ENCODE peak calls at places on chromosome 6, in eight cellular contexts. U is AG09309; N is retinal pigment epithelial cell; L is GM06990; C is AG04450; Z is CD8-positive, alpha-beta T cell; K is BE2C; I is naive thymus-derived CD4-positive, alpha-beta T cell. M is an unnamed sample.

GRCh38 chr6:150940951-150941350 is 75.4 kb downstream of the MTHFD1L start:
- DNase-seq in U (peak), N (no peak), L (no peak), C (no peak), Z (no peak), K (no peak), I (no peak), M (no peak)

GRCh38 chr6:26205625-26206574 is 118.7 kb downstream of the HFE start:
- DNase-seq in U (no peak), N (no peak), L (no peak), C (peak), Z (no peak), K (no peak), I (peak), M (no peak)

GRCh38 chr6:72140795-72141194 is 254.4 kb downstream of the RIMS1 start:
- DNase-seq in U (no peak), N (no peak), L (no peak), C (no peak), Z (no peak), K (no peak), I (no peak), M (no peak)

GRCh38 chr6:4575724-4576123 is 200.5 kb upstream of the CDYL start:
- DNase-seq in U (no peak), N (no peak), L (no peak), C (no peak), Z (no peak), K (no peak), I (no peak), M (no peak)

GRCh38 chr6:155147958-155148663 is 115.7 kb upstream of the CLDN20 start:
- DNase-seq in U (no peak), N (no peak), L (no peak), C (no peak), Z (no peak), K (no peak), I (no peak), M (no peak)

GRCh38 chr6:165843121-165843520 is 180.1 kb upstream of the PDE10A start:
- DNase-seq in U (no peak), N (no peak), L (no peak), C (no peak), Z (no peak), K (no peak), I (no peak), M (no peak)

GRCh38 chr6:40295251-40295949 is 291.8 kb downstream of the LRFN2 start:
- DNase-seq in U (no peak), N (no peak), L (no peak), C (no peak), Z (no peak), K (no peak), I (no peak), M (no peak)

GRCh38 chr6:19999319-20000191 is 162.4 kb downstream of the ID4 start:
- DNase-seq in U (no peak), N (no peak), L (peak), C (no peak), Z (no peak), K (peak), I (no peak), M (no peak)

GRCh38 chr6:98678481-98678880 is 155.9 kb upstream of the POU3F2 start:
- DNase-seq in U (no peak), N (no peak), L (no peak), C (no peak), Z (no peak), K (no peak), I (no peak), M (no peak)

GRCh38 chr6:151723152-151723551 is 84.3 kb upstream of the ESR1 start:
- DNase-seq in U (no peak), N (no peak), L (peak), C (no peak), Z (no peak), K (no peak), I (peak), M (no peak)

GRCh38 chr6:6885521-6886088 is 222.2 kb upstream of the RREB1 start:
- DNase-seq in U (no peak), N (no peak), L (no peak), C (no peak), Z (no peak), K (no peak), I (no peak), M (no peak)

GRCh38 chr6:25013249-25013648 is 77.5 kb upstream of the RIPOR2 start:
- DNase-seq in U (no peak), N (no peak), L (no peak), C (no peak), Z (no peak), K (no peak), I (no peak), M (no peak)

GRCh38 chr6:148954934-148955915 is 208.4 kb downstream of the UST start:
- DNase-seq in U (no peak), N (no peak), L (no peak), C (no peak), Z (no peak), K (no peak), I (no peak), M (no peak)

GRCh38 chr6:24636681-24637080 is 9.3 kb downstream of the KIAA0319 start:
- DNase-seq in U (no peak), N (no peak), L (no peak), C (no peak), Z (no peak), K (no peak), I (no peak), M (no peak)

GRCh38 chr6:138372711-138373463 is 4.8 kb upstream of the SMIM28 start:
- DNase-seq in U (no peak), N (no peak), L (no peak), C (no peak), Z (no peak), K (no peak), I (peak), M (no peak)

GRCh38 chr6:161301338-161301737 is 27.5 kb upstream of the AGPAT4 start:
- DNase-seq in U (peak), N (no peak), L (no peak), C (no peak), Z (no peak), K (no peak), I (no peak), M (no peak)

GRCh38 chr6:158050955-158051354 is 69.3 kb downstream of the SYNJ2 start:
- DNase-seq in U (peak), N (no peak), L (no peak), C (no peak), Z (no peak), K (no peak), I (no peak), M (no peak)

GRCh38 chr6:15551798-15552197 is 111.0 kb downstream of the DTNBP1 start:
- DNase-seq in U (no peak), N (no peak), L (no peak), C (no peak), Z (no peak), K (peak), I (no peak), M (no peak)

GRCh38 chr6:38306915-38307314 is 332.8 kb downstream of the BTBD9 start:
- DNase-seq in U (no peak), N (no peak), L (no peak), C (no peak), Z (no peak), K (no peak), I (no peak), M (no peak)

GRCh38 chr6:2264932-2265331 is 19.5 kb upstream of the GMDS start:
- DNase-seq in U (no peak), N (no peak), L (no peak), C (no peak), Z (no peak), K (no peak), I (no peak), M (no peak)

GRCh38 chr6:159691133-159691962 is 1.7 kb downstream of the SOD2 start:
- DNase-seq in U (peak), N (peak), L (no peak), C (peak), Z (no peak), K (no peak), I (peak), M (no peak)

GRCh38 chr6:150560884-150561219 is 38.8 kb upstream of the PLEKHG1 start:
- DNase-seq in U (no peak), N (no peak), L (no peak), C (no peak), Z (no peak), K (no peak), I (no peak), M (no peak)

GRCh38 chr6:82006027-82006738 is 241.4 kb downstream of the IBTK start:
- DNase-seq in U (no peak), N (no peak), L (peak), C (no peak), Z (no peak), K (peak), I (no peak), M (no peak)

GRCh38 chr6:132814716-132815570 is 574 bp downstream of the RPS12 start:
- DNase-seq in U (no peak), N (no peak), L (no peak), C (no peak), Z (peak), K (no peak), I (no peak), M (no peak)

GRCh38 chr6:24340998-24341934 is 16.6 kb downstream of the DCDC2 start:
- DNase-seq in U (peak), N (no peak), L (no peak), C (no peak), Z (no peak), K (no peak), I (no peak), M (no peak)

GRCh38 chr6:138443979-138444378 is 40.0 kb downstream of the HEBP2 start:
- DNase-seq in U (no peak), N (no peak), L (no peak), C (no peak), Z (no peak), K (no peak), I (no peak), M (no peak)

GRCh38 chr6:42988486-42989020 is 4.2 kb downstream of the PPP2R5D start:
- DNase-seq in U (no peak), N (no peak), L (no peak), C (no peak), Z (no peak), K (no peak), I (no peak), M (no peak)

GRCh38 chr6:156336096-156336495 is 441.1 kb upstream of the ARID1B start:
- DNase-seq in U (no peak), N (no peak), L (no peak), C (no peak), Z (no peak), K (peak), I (no peak), M (no peak)

GRCh38 chr6:10722570-10722819 is 375 bp upstream of the TMEM14C start:
- DNase-seq in U (no peak), N (no peak), L (no peak), C (no peak), Z (no peak), K (no peak), I (no peak), M (no peak)

GRCh38 chr6:122043421-122043820 is 356.0 kb upstream of the HSF2 start:
- DNase-seq in U (no peak), N (no peak), L (no peak), C (no peak), Z (no peak), K (no peak), I (no peak), M (no peak)

GRCh38 chr6:4178737-4179333 is 43.5 kb upstream of the ECI2 start:
- DNase-seq in U (no peak), N (no peak), L (no peak), C (no peak), Z (no peak), K (no peak), I (no peak), M (no peak)

GRCh38 chr6:43830775-43831174 is 60.8 kb downstream of the VEGFA start:
- DNase-seq in U (no peak), N (no peak), L (no peak), C (no peak), Z (no peak), K (no peak), I (no peak), M (no peak)

GRCh38 chr6:15327271-15327670 is 81.4 kb downstream of the JARID2 start:
- DNase-seq in U (no peak), N (no peak), L (peak), C (no peak), Z (peak), K (peak), I (peak), M (no peak)

GRCh38 chr6:12249516-12250394 is 40.4 kb upstream of the EDN1 start:
- DNase-seq in U (no peak), N (no peak), L (no peak), C (no peak), Z (no peak), K (no peak), I (no peak), M (no peak)

GRCh38 chr6:140490086-140490485 is 1115.6 kb upstream of the CITED2 start:
- DNase-seq in U (no peak), N (no peak), L (no peak), C (no peak), Z (no peak), K (no peak), I (no peak), M (no peak)

GRCh38 chr6:142822882-142823578 is 121.9 kb downstream of the HIVEP2 start:
- DNase-seq in U (no peak), N (no peak), L (no peak), C (no peak), Z (no peak), K (peak), I (no peak), M (no peak)
- H3K4me3 ChIP-seq in U (no peak), N (no peak), L (no peak), C (no peak), Z (no peak), K (no peak), I (no peak), M (no peak)

DNA sequence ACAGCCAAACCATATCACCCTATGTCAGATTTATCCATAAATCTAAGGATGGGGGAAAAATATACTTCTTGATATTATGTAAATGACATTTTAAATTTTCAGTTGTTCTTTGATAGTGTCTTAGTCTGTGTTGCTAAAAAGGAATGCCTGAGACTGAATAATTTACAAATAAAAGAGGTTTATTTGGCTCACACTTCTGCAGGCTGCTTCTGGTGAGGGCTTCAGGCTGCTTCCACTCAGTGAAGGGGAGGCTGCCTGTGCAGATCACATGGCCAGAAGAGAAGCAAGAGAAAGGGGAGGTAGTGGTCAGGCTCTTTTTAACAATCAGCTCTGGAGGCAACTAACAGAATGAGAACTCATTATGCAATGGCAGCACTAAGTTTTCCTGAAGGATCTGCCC is 1.3 kb upstream of the MCM9 start:
- DNase-seq in U (no peak), N (no peak), L (no peak), C (no peak), Z (no peak), K (no peak), I (no peak), M (no peak)
- H3K4me3 ChIP-seq in U (no peak), N (no peak), L (no peak), C (no peak), Z (no peak), K (no peak), I (no peak), M (no peak)

GRCh38 chr6:16743661-16744210 is 17.5 kb downstream of the ATXN1 start:
- DNase-seq in U (no peak), N (no peak), L (no peak), C (no peak), Z (no peak), K (no peak), I (no peak), M (no peak)

GRCh38 chr6:16737926-16738325 is 23.3 kb downstream of the ATXN1 start:
- DNase-seq in U (no peak), N (no peak), L (no peak), C (no peak), Z (no peak), K (no peak), I (no peak), M (no peak)

GRCh38 chr6:16742116-16742515 is 19.1 kb downstream of the ATXN1 start:
- DNase-seq in U (no peak), N (no peak), L (no peak), C (no peak), Z (no peak), K (no peak), I (no peak), M (no peak)

GRCh38 chr6:16739329-16739801 is 21.9 kb downstream of the ATXN1 start:
- DNase-seq in U (no peak), N (no peak), L (no peak), C (no peak), Z (no peak), K (no peak), I (no peak), M (no peak)

GRCh38 chr6:16741112-16742016 is 19.9 kb downstream of the ATXN1 start:
- DNase-seq in U (peak), N (peak), L (peak), C (peak), Z (no peak), K (no peak), I (no peak), M (no peak)
- H3K4me3 ChIP-seq in U (no peak), N (no peak), L (no peak), C (peak), Z (no peak), K (no peak), I (no peak), M (no peak)

DNA sequence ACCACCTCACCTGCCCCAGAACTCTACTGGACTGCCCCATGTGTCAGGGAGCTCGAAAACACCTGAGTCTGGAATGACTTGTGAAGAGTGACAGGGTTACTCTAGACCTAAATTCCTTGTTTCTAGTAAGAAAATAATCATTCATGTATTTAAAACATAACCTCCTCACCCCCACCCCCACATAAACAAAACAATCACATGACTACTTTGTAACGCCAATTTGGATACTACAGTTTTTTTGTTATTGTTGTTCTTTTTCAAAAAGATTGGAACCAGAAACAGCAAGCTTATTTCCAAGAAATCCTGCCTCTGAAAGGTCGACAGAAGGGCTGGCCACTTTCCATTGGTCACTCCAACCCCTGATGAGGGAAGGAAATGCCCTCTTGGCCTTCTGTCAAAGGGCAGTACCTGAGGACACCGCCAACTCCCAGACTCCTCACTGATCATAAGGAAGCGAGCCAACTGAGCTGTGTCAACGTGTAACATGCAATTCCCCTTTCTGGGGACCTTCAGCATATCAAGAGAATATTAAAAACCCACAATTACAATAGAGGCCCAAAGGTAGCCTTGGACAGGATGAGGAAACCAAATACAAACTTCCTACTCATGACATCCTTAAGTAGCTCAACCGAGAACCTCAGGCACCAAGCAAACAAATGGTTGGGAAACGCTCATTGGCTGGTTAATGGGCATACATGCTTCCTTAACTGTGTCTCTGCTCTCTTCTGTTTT is 2.6 kb downstream of the MCUR1 start:
- DNase-seq in U (no peak), N (no peak), L (no peak), C (no peak), Z (no peak), K (no peak), I (no peak), M (no peak)
- H3K4me3 ChIP-seq in U (no peak), N (no peak), L (no peak), C (no peak), Z (no peak), K (no peak), I (no peak), M (no peak)

GRCh38 chr6:28885149-28885738 is 38.5 kb downstream of the TRIM27 start:
- DNase-seq in U (no peak), N (no peak), L (no peak), C (no peak), Z (no peak), K (no peak), I (peak), M (no peak)
- H3K4me3 ChIP-seq in U (no peak), N (no peak), L (no peak), C (no peak), Z (peak), K (no peak), I (peak), M (peak)

GRCh38 chr6:21739241-21739640 is 145.7 kb downstream of the SOX4 start:
- DNase-seq in U (no peak), N (no peak), L (no peak), C (no peak), Z (no peak), K (no peak), I (no peak), M (no peak)
- H3K4me3 ChIP-seq in U (no peak), N (no peak), L (no peak), C (no peak), Z (no peak), K (no peak), I (no peak), M (no peak)

DNA sequence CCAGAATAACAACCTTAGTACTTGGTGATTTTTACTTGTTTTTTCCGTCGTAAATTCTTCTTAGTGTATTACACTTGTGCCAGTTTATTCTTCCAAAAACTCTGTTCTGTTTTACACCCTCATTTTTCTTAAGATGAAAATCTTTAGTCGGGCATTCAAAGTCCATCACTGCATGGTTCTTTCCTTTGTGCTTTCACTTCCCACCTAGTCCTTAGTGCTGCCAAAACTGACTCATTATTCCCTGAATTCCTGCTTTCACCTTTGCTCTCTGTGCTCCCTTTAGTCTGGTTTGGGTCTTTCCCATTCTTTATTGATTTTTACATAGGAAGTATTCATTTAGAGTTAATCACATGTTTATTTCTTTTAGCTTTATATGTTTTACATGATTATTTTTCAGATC is 3.3 kb downstream of the TRMT11 start:
- DNase-seq in U (no peak), N (no peak), L (no peak), C (no peak), Z (no peak), K (no peak), I (no peak), M (no peak)
- H3K4me3 ChIP-seq in U (no peak), N (no peak), L (no peak), C (no peak), Z (no peak), K (no peak), I (no peak), M (no peak)

M was measured in RWPE2.